ENCODE peak calls at places on chromosome 16, in four cellular contexts. Z is neural progenitor cell, O is NCI-H187, I is psoas muscle. P is an unnamed sample.

GRCh38 chr16:85279874-85280545 is 167.7 kb upstream of the CIBAR2 start:
- DNase-seq in I (peak; percentile 75), O (no peak), Z (no peak), P (no peak)

GRCh38 chr16:72107371-72107770 is 13.7 kb downstream of the DHX38 start:
- DNase-seq in Z (no peak), O (no peak), I (no peak), P (no peak)

GRCh38 chr16:68069511-68070248 is 15.5 kb upstream of the NFATC3 start:
- DNase-seq in I (peak; percentile 93), Z (no peak), O (no peak), P (no peak)

GRCh38 chr16:69839798-69840409 is 77.8 kb downstream of the WWP2 start:
- DNase-seq in O (no peak), Z (no peak), I (peak; percentile 78), P (peak; percentile 28)

GRCh38 chr16:5016967-5017677 is 16.6 kb downstream of the NAGPA start:
- DNase-seq in Z (no peak), O (no peak), I (no peak), P (no peak)

GRCh38 chr16:9072806-9073341 is 18.6 kb upstream of the HAPSTR1 start:
- DNase-seq in Z (no peak), I (no peak), O (no peak), P (no peak)

GRCh38 chr16:11155284-11155806 is 100.7 kb downstream of the SOCS1 start:
- DNase-seq in I (no peak), Z (no peak), O (no peak), P (no peak)

GRCh38 chr16:82229800-82230619 is 60.0 kb upstream of the MPHOSPH6 start:
- DNase-seq in Z (peak; percentile 86), I (peak; percentile 72), O (peak; percentile 18), P (peak; percentile 54)

GRCh38 chr16:82753821-82754220 is 127.1 kb downstream of the CDH13 start:
- DNase-seq in I (no peak), O (no peak), Z (no peak), P (no peak)

GRCh38 chr16:85750827-85751641 is at the start of gene C16orf74:
- DNase-seq in O (no peak), I (no peak), Z (peak; percentile 82), P (peak; percentile 26)

GRCh38 chr16:66996324-66996982 is 8.1 kb downstream of the CES4A start:
- DNase-seq in I (peak; percentile 86), Z (no peak), O (no peak), P (peak; percentile 54)

GRCh38 chr16:65769776-65770438 is 596.6 kb upstream of the CDH5 start:
- DNase-seq in O (no peak), I (no peak), Z (no peak), P (no peak)

GRCh38 chr16:23398987-23399805 is 53.8 kb downstream of the COG7 start:
- DNase-seq in O (no peak), I (peak; percentile 77), Z (peak; percentile 94), P (no peak)

GRCh38 chr16:80300456-80300855 is 240.3 kb upstream of the DYNLRB2 start:
- DNase-seq in O (no peak), I (no peak), Z (no peak), P (no peak)

GRCh38 chr16:89577055-89577759 is 1.6 kb downstream of the CPNE7 start:
- DNase-seq in O (no peak), I (no peak), Z (no peak), P (no peak)

GRCh38 chr16:9258423-9259051 is 167.1 kb downstream of the HAPSTR1 start:
- DNase-seq in Z (peak; percentile 80), O (no peak), I (no peak), P (no peak)

GRCh38 chr16:11896776-11897175 is 19.0 kb downstream of the GSPT1 start:
- DNase-seq in I (no peak), Z (no peak), O (no peak), P (no peak)

GRCh38 chr16:1366712-1367299 is 15.1 kb downstream of the GNPTG start:
- DNase-seq in I (peak; percentile 48), Z (no peak), O (peak; percentile 49), P (no peak)

GRCh38 chr16:86783626-86784266 is 205.4 kb downstream of the FOXL1 start:
- DNase-seq in I (no peak), O (no peak), Z (no peak), P (no peak)

GRCh38 chr16:14020141-14020540 is 51.0 kb upstream of the MRTFB start:
- DNase-seq in O (no peak), I (no peak), Z (no peak), P (no peak)

GRCh38 chr16:56594292-56594619 is 4.9 kb downstream of the MT3 start:
- DNase-seq in Z (no peak), I (no peak), O (no peak), P (no peak)

GRCh38 chr16:54287758-54288591 is 1.4 kb upstream of the IRX3 start:
- DNase-seq in I (peak; percentile 61), Z (peak; percentile 57), O (no peak), P (no peak)

GRCh38 chr16:15856217-15856616 is 611 bp downstream of the MYH11 start:
- DNase-seq in I (no peak), O (no peak), Z (no peak), P (no peak)

GRCh38 chr16:73480381-73480780 is 432.5 kb upstream of the ZFHX3 start:
- DNase-seq in O (no peak), I (no peak), Z (peak; percentile 9), P (no peak)

GRCh38 chr16:424623-425081 is 797 bp upstream of the RAB11FIP3 start:
- DNase-seq in Z (no peak), O (no peak), I (peak; percentile 87), P (peak; percentile 44)

GRCh38 chr16:65781363-65781762 is 585.1 kb upstream of the CDH5 start:
- DNase-seq in O (no peak), Z (no peak), I (no peak), P (no peak)

GRCh38 chr16:52383071-52383470 is 163.9 kb downstream of the TOX3 start:
- DNase-seq in I (no peak), Z (peak; percentile 8), O (no peak), P (no peak)

GRCh38 chr16:66271074-66272060 is 95.1 kb upstream of the CDH5 start:
- DNase-seq in I (no peak), Z (no peak), O (no peak), P (no peak)

GRCh38 chr16:17277981-17278381 is 192.8 kb downstream of the XYLT1 start:
- DNase-seq in Z (peak; percentile 50), I (peak; percentile 58), O (no peak), P (peak; percentile 27)

GRCh38 chr16:4097826-4098240 is 18.4 kb downstream of the ADCY9 start:
- DNase-seq in I (no peak), O (no peak), Z (no peak), P (no peak)

GRCh38 chr16:9761870-9762269 is 420.4 kb downstream of the GRIN2A start:
- DNase-seq in O (no peak), Z (no peak), I (no peak), P (no peak)

GRCh38 chr16:6446370-6446769 is 886.3 kb upstream of the RBFOX1 start:
- DNase-seq in I (no peak), Z (no peak), O (no peak), P (no peak)